ENCODE peak calls at places on chromosomes 11 and 22, in five cellular contexts. A is activated CD4-positive, alpha-beta T cell treated with anti-CD3 and anti-CD28 coated beads, Interleukin-2, amount 50 U/mL, for 1 hour; R is AG09319; D is HFFc6; X is RWPE2. P is an unnamed sample.

GRCh38 chr11:46961041-46961440 is 24.5 kb downstream of the CSTPP1 start:
- DNase-seq in A (no peak), R (no peak), D (no peak), X (no peak), P (no peak)

GRCh38 chr22:46297151-46297819 is 615 bp downstream of the GTSE1 start:
- DNase-seq in A (peak), R (no peak), D (peak), X (no peak), P (no peak)

GRCh38 chr22:16783453-16783852 is 41.8 kb downstream of the XKR3 start:
- DNase-seq in A (no peak), R (no peak), D (no peak), X (no peak), P (no peak)

GRCh38 chr22:31337178-31337577 is 9.0 kb downstream of the PATZ1 start:
- DNase-seq in A (no peak), R (no peak), D (peak), X (peak), P (no peak)

GRCh38 chr22:26713823-26714449 is 56.5 kb downstream of the MIAT start:
- DNase-seq in A (no peak), R (no peak), D (peak), X (no peak), P (no peak)

GRCh38 chr22:50473088-50473487 is 1.7 kb downstream of the SBF1 start:
- DNase-seq in A (peak), R (no peak), D (no peak), X (no peak), P (no peak)

GRCh38 chr11:119859684-119860083 is 130.7 kb upstream of the NECTIN1 start:
- DNase-seq in A (no peak), R (no peak), D (no peak), X (no peak), P (no peak)

GRCh38 chr11:118439656-118440055 is 3.4 kb downstream of the KMT2A start:
- DNase-seq in A (no peak), R (no peak), D (no peak), X (no peak), P (no peak)

GRCh38 chr22:33000342-33001280 is 57.6 kb downstream of the SYN3 start:
- DNase-seq in A (peak), R (peak), D (peak), X (no peak), P (peak)

GRCh38 chr11:3866206-3866605 is 10.7 kb downstream of the STIM1 start:
- DNase-seq in A (no peak), R (no peak), D (no peak), X (no peak), P (no peak)

GRCh38 chr11:58024601-58025091 is 965 bp downstream of the OR9Q1 start:
- DNase-seq in A (no peak), R (no peak), D (peak), X (no peak), P (peak)

GRCh38 chr11:11414996-11415395 is 61.9 kb upstream of the CSNK2A3 start:
- DNase-seq in A (no peak), R (no peak), D (no peak), X (no peak), P (no peak)

GRCh38 chr22:39723899-39724351 is 153.4 kb downstream of the CACNA1I start:
- DNase-seq in A (no peak), R (no peak), D (no peak), X (no peak), P (no peak)

GRCh38 chr11:82869657-82870056 is 30.6 kb downstream of the PRCP start:
- DNase-seq in A (no peak), R (no peak), D (no peak), X (no peak), P (no peak)